ENCODE peak calls at places on chromosomes 11 and 22, in five cellular contexts. V, U, I, W and J are unnamed samples.

GRCh38 chr11:4607111-4607510 is 920 bp downstream of the TRIM68 start:
- DNase-seq in V (no peak), U (no peak), I (no peak), W (no peak), J (no peak)

GRCh38 chr11:2570841-2571597 is 126.2 kb downstream of the KCNQ1 start:
- DNase-seq in V (no peak), U (no peak), I (no peak), W (no peak), J (no peak)

GRCh38 chr22:22745225-22746060 is 101.0 kb downstream of the GGTLC2 start:
- DNase-seq in V (no peak), U (peak; percentile 11), I (no peak), W (peak; percentile 39), J (no peak)

GRCh38 chr22:46854125-46854870 is 91.8 kb downstream of the TBC1D22A start:
- DNase-seq in V (no peak), U (no peak), I (no peak), W (no peak), J (no peak)

GRCh38 chr22:47172771-47173534 is 410.5 kb downstream of the TBC1D22A start:
- DNase-seq in V (peak; percentile 10), U (no peak), I (peak; percentile 15), W (no peak), J (no peak)

GRCh38 chr11:12282676-12283075 is 94.7 kb upstream of the PARVA start:
- DNase-seq in V (no peak), U (no peak), I (no peak), W (no peak), J (no peak)

GRCh38 chr11:73431431-73431830 is 55.2 kb downstream of the RELT start:
- DNase-seq in V (no peak), U (peak; percentile 60), I (no peak), W (no peak), J (no peak)

GRCh38 chr11:103928040-103928555 is 108.3 kb upstream of the DDI1 start:
- DNase-seq in V (no peak), U (no peak), I (no peak), W (no peak), J (no peak)

GRCh38 chr11:32426819-32427615 is 8.3 kb downstream of the WT1 start:
- DNase-seq in V (peak; percentile 85), U (no peak), I (no peak), W (peak; percentile 3), J (no peak)

GRCh38 chr11:3826721-3827120 is 14.0 kb downstream of the RHOG start:
- DNase-seq in V (no peak), U (no peak), I (peak; percentile 61), W (no peak), J (no peak)

GRCh38 chr11:67312187-67313021 is 9.1 kb downstream of the SSH3 start:
- DNase-seq in V (peak; percentile 30), U (no peak), I (no peak), W (no peak), J (no peak)

GRCh38 chr11:95675585-95675984 is 114.0 kb downstream of the FAM76B start:
- DNase-seq in V (no peak), U (no peak), I (no peak), W (no peak), J (no peak)

GRCh38 chr11:102438311-102439062 is 14.1 kb downstream of the TMEM123 start:
- DNase-seq in V (no peak), U (no peak), I (peak; percentile 31), W (no peak), J (no peak)

GRCh38 chr11:46471943-46472661 is 80.5 kb upstream of the CHRM4 start:
- DNase-seq in V (no peak), U (no peak), I (no peak), W (no peak), J (no peak)

DNA sequence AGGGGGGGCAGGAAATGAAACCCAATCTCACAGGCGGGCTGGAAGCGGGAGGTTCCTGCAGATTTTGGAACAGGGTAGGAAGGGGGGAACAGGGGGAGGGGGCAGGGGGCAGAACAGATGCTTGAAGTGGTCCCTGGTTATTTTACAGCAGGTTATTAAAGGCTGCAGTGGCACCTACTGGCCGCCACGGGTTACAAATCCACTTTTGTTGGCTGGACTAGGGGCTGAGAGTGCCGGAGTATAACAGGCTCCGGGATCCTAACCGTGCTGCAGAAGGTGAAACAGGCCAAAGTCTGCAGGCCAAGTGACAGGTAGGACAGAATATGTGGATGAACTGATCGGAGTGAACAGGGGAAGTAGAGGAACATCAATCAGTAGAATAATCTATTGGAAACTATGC is 2.5 kb downstream of the ROBO3 start:
- DNase-seq in V (no peak), U (peak; percentile 16), I (no peak), W (no peak), J (no peak)
- TF ChIP-seq CTCF in V (peak; percentile 26), U (peak; percentile 71), I (peak; percentile 17), W (peak; percentile 60), J (peak; percentile 52)

DNA sequence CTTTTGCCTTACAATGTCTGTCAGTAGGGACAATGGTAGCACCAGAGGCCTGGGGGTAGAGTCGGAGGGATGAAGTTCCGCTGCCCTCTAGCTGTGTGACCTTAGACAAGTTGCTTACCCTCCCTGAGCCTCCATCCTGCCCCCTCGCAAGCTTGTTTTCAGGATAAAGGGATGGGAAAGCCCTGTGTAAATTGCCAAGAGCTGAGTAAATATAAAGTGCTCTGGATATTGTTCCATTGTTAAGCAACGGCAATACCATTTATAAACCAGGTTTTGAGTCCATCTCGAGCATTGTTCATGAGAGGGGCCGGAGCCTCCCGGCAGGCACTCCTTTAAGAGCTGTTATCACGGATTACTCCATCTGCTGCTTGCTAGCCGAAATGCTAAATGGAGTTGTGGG is 72.9 kb downstream of the ZBTB16 start:
- DNase-seq in V (no peak), U (no peak), I (no peak), W (no peak), J (peak; percentile 16)
- TF ChIP-seq CTCF in V (no peak), U (no peak), I (no peak), W (no peak), J (no peak)

GRCh38 chr11:28697920-28698827 is 590.0 kb downstream of the METTL15 start:
- DNase-seq in V (peak; percentile 33), U (no peak), I (peak; percentile 37), W (peak; percentile 70), J (no peak)
- TF ChIP-seq CTCF in V (peak; percentile 72), U (peak; percentile 94), I (peak; percentile 64), W (peak; percentile 90), J (peak; percentile 86)

GRCh38 chr22:24707477-24707816 is 67.1 kb downstream of the PIWIL3 start:
- DNase-seq in V (no peak), U (no peak), I (no peak), W (no peak), J (no peak)
- TF ChIP-seq CTCF in V (peak; percentile 9), U (no peak), I (no peak), W (no peak), J (no peak)

GRCh38 chr22:28112548-28113043 is 193.5 kb upstream of the PITPNB start:
- DNase-seq in V (peak; percentile 35), U (peak; percentile 52), I (no peak), W (no peak), J (peak; percentile 20)
- TF ChIP-seq CTCF in V (peak; percentile 20), U (peak; percentile 77), I (peak; percentile 17), W (peak; percentile 62), J (peak; percentile 39)